ENCODE peak calls at places on chromosomes 3 and 15, in four cellular contexts. U is WERI-Rb-1, X is choroid plexus epithelial cell, C is uterus. K is an unnamed sample.
A peak's percentile ranks its signal among the peaks of the same experiment; 100 is the strongest.

GRCh38 chr3:63279000-63279366 is 875 bp downstream of the SYNPR start:
- DNase-seq in C (no peak), X (no peak), U (no peak), K (no peak)

GRCh38 chr3:193929373-193929772 is 206.6 kb upstream of the HES1 start:
- DNase-seq in U (no peak), C (no peak), X (no peak), K (no peak)

GRCh38 chr3:138174421-138175122 is at the start of gene DBR1:
- DNase-seq in C (peak; percentile 87), U (peak; percentile 84), X (peak; percentile 85), K (peak; percentile 51)

GRCh38 chr3:180311242-180311641 is 274.5 kb upstream of the PEX5L start:
- DNase-seq in U (no peak), C (no peak), X (no peak), K (no peak)

GRCh38 chr3:177451940-177452484 is 254.7 kb upstream of the TBL1XR1 start:
- DNase-seq in C (no peak), X (peak; percentile 83), U (no peak), K (no peak)

GRCh38 chr15:39498642-39499041 is 82.2 kb upstream of the THBS1 start:
- DNase-seq in C (no peak), U (no peak), X (peak; percentile 63), K (no peak)

GRCh38 chr3:43960448-43960840 is 269.7 kb downstream of the ABHD5 start:
- DNase-seq in U (peak; percentile 60), C (no peak), X (peak; percentile 78), K (no peak)

GRCh38 chr3:63654931-63655330 is 2.5 kb downstream of the SNTN start:
- DNase-seq in X (no peak), C (no peak), U (no peak), K (no peak)

GRCh38 chr3:143172313-143173054 is 52.9 kb downstream of the CHST2 start:
- DNase-seq in C (no peak), X (peak; percentile 63), U (no peak), K (no peak)

GRCh38 chr3:43858052-43858701 is 167.4 kb downstream of the ABHD5 start:
- DNase-seq in C (no peak), U (peak; percentile 36), X (peak; percentile 23), K (no peak)

GRCh38 chr15:44479343-44479742 is 51.9 kb downstream of the CTDSPL2 start:
- DNase-seq in C (no peak), X (no peak), U (no peak), K (no peak)

GRCh38 chr3:181941250-181941649 is 229.5 kb downstream of the SOX2 start:
- DNase-seq in X (no peak), U (no peak), C (no peak), K (no peak)

GRCh38 chr3:21734746-21735145 is 16.3 kb downstream of the ZNF385D start:
- DNase-seq in U (no peak), C (no peak), X (no peak), K (no peak)

GRCh38 chr3:121883507-121883906 is 10.7 kb upstream of the SLC15A2 start:
- DNase-seq in U (peak; percentile 18), X (peak; percentile 68), C (no peak), K (no peak)

GRCh38 chr15:45221053-45221599 is 30.9 kb upstream of the SLC28A2 start:
- DNase-seq in U (no peak), X (no peak), C (no peak), K (no peak)

GRCh38 chr3:78911394-78911793 is 856.4 kb downstream of the ROBO1 start:
- DNase-seq in X (no peak), C (no peak), U (no peak), K (no peak)

GRCh38 chr15:45391746-45392711 is 13.7 kb upstream of the GATM start:
- DNase-seq in X (no peak), C (no peak), U (no peak), K (no peak)

GRCh38 chr3:131622726-131623125 is 120.0 kb upstream of the MRPL3 start:
- DNase-seq in C (no peak), X (no peak), U (no peak), K (no peak)

GRCh38 chr3:168620854-168621253 is 525.1 kb upstream of the GOLIM4 start:
- DNase-seq in X (peak; percentile 22), U (peak; percentile 59), C (no peak), K (no peak)

GRCh38 chr3:186810597-186810996 is 4.3 kb upstream of the RFC4 start:
- DNase-seq in U (no peak), C (no peak), X (no peak), K (no peak)

GRCh38 chr15:92809880-92810361 is 90.2 kb upstream of the CHD2 start:
- DNase-seq in U (no peak), C (peak; percentile 53), X (peak; percentile 68), K (no peak)

GRCh38 chr3:145776782-145777408 is 384.1 kb downstream of the PLOD2 start:
- DNase-seq in C (no peak), X (peak; percentile 90), U (peak; percentile 58), K (no peak)

GRCh38 chr3:119034256-119035013 is at the start of gene IGSF11:
- DNase-seq in X (peak; percentile 38), U (peak; percentile 87), C (peak; percentile 18), K (peak; percentile 53)

GRCh38 chr3:119035014-119035346 is 334 bp upstream of the IGSF11 start:
- DNase-seq in U (no peak), X (no peak), C (no peak), K (no peak)

GRCh38 chr3:119033393-119034255 is 1.0 kb downstream of the IGSF11 start:
- DNase-seq in X (no peak), C (no peak), U (no peak), K (no peak)
- H3K4me3 ChIP-seq in X (no peak overlapping the region), C (peak overlapping the region; percentile 47), U (peak overlapping the region; percentile 87), K (peak overlapping the region; percentile 74)

DNA sequence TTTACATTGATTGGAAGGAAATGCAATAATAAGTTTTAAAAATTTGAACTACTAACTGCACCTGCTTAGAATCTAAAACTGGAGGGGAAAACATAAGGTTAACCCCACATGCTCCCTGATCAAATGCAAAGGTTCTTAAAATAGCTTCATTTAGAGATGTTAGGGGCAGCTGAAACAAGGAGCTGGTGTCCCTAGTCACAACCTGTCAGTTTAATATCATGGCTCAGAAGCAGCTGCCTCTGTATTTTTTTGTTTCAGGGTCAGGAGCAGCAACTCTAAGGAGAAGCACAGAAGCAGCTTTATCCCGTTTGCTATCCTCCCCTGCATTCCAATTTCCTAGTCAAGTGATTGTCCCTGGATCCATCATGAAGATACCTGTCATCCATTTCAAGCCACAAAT is 4.2 kb downstream of the FILIP1L start:
- DNase-seq in C (no peak), U (no peak), X (no peak), K (no peak)
- H3K4me3 ChIP-seq in C (no peak overlapping the region), U (no peak overlapping the region), X (no peak overlapping the region), K (peak overlapping the region; percentile 56)

GRCh38 chr15:96264351-96264798 is 66.1 kb upstream of the NR2F2 start:
- DNase-seq in X (peak; percentile 26), U (no peak), C (peak; percentile 27), K (no peak)

GRCh38 chr15:96262097-96262496 is 68.4 kb upstream of the NR2F2 start:
- DNase-seq in X (no peak), C (no peak), U (no peak), K (no peak)

GRCh38 chr15:96262497-96263268 is 67.8 kb upstream of the NR2F2 start:
- DNase-seq in X (peak; percentile 23), U (no peak), C (no peak), K (no peak)

GRCh38 chr15:96264801-96265515 is 65.5 kb upstream of the NR2F2 start:
- DNase-seq in C (no peak), X (peak; percentile 65), U (no peak), K (no peak)

GRCh38 chr15:96261575-96262034 is 68.9 kb upstream of the NR2F2 start:
- DNase-seq in U (no peak), C (no peak), X (no peak), K (no peak)
- H3K4me3 ChIP-seq in U (no peak overlapping the region), C (no peak overlapping the region), X (no peak overlapping the region), K (no peak overlapping the region)

GRCh38 chr15:71304681-71305080 is 189.4 kb downstream of the THSD4 start:
- DNase-seq in C (no peak), U (no peak), X (no peak), K (no peak)
- H3K4me3 ChIP-seq in C (no peak overlapping the region), U (no peak overlapping the region), X (no peak overlapping the region), K (no peak overlapping the region)

DNA sequence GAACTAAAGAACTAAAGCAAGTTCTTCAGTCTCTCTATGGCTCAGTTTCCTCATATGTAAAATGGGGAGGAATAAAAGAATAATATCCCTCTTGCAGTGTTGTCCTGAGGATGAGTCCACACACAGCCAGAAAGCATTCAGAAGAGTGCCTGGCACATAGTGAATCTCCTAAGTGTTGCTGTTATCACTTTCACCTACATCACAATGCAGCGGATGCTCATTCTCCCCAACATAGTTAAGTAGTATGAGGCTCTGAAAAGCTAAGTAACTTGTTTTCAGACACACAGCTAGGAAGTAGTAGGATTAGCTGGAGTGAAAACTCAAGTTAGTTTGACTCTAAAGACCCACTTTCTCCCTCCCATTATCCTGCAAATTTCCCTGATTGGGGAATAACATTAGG is 9.1 kb upstream of the USP3 start:
- DNase-seq in X (no peak), C (no peak), U (peak; percentile 25), K (no peak)
- H3K4me3 ChIP-seq in X (no peak overlapping the region), C (no peak overlapping the region), U (no peak overlapping the region), K (no peak overlapping the region)

DNA sequence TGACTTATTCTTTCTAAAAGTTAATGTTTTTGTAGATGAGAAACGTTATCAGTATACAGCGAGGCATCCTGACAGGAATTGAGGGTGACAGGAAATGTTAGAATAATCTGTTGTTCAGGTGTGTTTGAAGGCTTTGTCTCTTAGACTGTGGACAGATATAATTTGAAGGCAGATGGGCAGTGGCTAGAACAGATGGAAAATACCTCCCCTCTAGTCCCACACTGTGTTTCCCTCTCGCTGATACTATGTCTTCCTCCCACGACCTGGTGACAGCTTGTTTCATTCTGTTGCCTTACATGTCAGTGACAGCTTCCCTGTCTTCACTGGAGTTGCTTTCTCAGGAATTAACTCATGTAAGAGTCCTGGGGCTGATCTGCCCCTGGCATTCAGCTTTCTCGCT is 125.3 kb downstream of the MYRIP start:
- DNase-seq in C (no peak), X (no peak), U (no peak), K (no peak)
- H3K4me3 ChIP-seq in C (no peak overlapping the region), X (no peak overlapping the region), U (no peak overlapping the region), K (no peak overlapping the region)

DNA sequence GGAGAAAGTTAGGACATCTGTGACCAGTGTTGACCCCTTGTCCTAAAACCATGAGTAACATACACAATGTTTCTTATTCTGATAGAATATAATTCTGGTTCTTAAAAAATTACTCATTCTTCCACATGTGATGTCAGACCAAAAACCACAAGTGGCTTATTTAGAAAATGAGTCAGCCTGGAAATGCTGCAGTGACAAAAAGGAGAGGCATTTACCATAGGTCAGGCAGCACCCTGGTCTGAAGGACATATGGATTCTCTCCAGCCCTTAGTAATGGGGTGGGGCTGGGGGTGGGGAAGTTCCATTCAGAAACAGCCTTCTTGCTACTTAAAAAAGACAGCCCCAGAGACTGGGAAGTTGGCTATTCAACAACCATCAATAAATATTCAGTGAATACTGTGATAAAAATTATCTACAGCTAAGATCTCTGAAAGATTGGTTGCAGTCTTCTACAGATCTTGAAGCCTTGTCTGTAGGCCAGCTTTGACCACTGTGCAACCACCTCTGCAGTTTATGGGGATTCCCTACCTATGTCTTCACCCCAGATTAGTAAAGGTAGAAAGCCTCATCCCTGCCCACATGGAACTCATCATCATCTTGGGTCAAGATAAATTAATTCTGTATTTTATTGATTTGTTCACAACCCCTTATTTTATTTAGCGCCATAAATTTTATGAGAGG is 34.9 kb upstream of the TIMP4 start:
- DNase-seq in X (peak; percentile 99), C (peak; percentile 61), U (no peak), K (no peak)
- H3K4me3 ChIP-seq in X (no peak overlapping the region), C (no peak overlapping the region), U (no peak overlapping the region), K (no peak overlapping the region)

K was measured in left ventricle myocardium inferior.